ENCODE peak calls at places on chromosomes 7 and 10, in eight cellular contexts. K is adipocyte; U is GOT3; Y is Kasumi-1; Z is amniotic epithelial cell; A is activated CD8-positive, alpha-beta T cell treated with anti-CD3 and anti-CD28 coated beads for 36 hours; I is upper lobe of right lung; O is G401. T is an unnamed sample.
A peak's percentile ranks its signal among the peaks of the same experiment; 100 is the strongest.

GRCh38 chr10:106011189-106011744 is 1153.2 kb downstream of the SORCS1 start:
- DNase-seq in U (no peak), Z (peak; percentile 75), O (no peak), Y (no peak), I (no peak), K (no peak), A (no peak), T (no peak)

GRCh38 chr7:25168145-25168544 is 43.1 kb upstream of the CYCS start:
- DNase-seq in I (no peak), A (no peak), Z (no peak), Y (no peak), O (no peak), U (no peak), K (no peak), T (no peak)

GRCh38 chr10:79299397-79300370 is 47.6 kb upstream of the PPIF start:
- DNase-seq in U (no peak), I (no peak), O (no peak), Y (no peak), Z (peak; percentile 91), A (no peak), K (peak; percentile 78), T (no peak)

GRCh38 chr10:31620236-31621151 is 301.5 kb downstream of the ZEB1 start:
- DNase-seq in A (no peak), I (no peak), O (no peak), Y (no peak), Z (peak; percentile 75), K (no peak), U (peak; percentile 43), T (no peak)

GRCh38 chr7:17706734-17707133 is 233.6 kb downstream of the SNX13 start:
- DNase-seq in A (peak; percentile 52), U (no peak), Z (peak; percentile 68), Y (peak; percentile 60), O (peak; percentile 71), K (peak; percentile 86), I (no peak), T (peak; percentile 49)

GRCh38 chr10:70680899-70681730 is 8.8 kb downstream of the ADAMTS14 start:
- DNase-seq in A (no peak), K (no peak), I (no peak), O (no peak), Z (no peak), U (no peak), Y (no peak), T (no peak)

GRCh38 chr7:36358589-36358988 is 31.1 kb upstream of the ANLN start:
- DNase-seq in O (no peak), K (no peak), Y (no peak), A (no peak), Z (no peak), I (no peak), U (no peak), T (no peak)

GRCh38 chr7:149027560-149028345 is 552 bp downstream of the PDIA4 start:
- DNase-seq in A (no peak), U (no peak), I (no peak), K (peak; percentile 61), O (peak; percentile 29), Y (peak; percentile 11), Z (peak; percentile 36), T (no peak)

GRCh38 chr7:151046603-151047573 is 1.4 kb upstream of the ASIC3 start:
- DNase-seq in Y (no peak), O (no peak), I (no peak), Z (peak; percentile 69), K (peak; percentile 82), U (no peak), A (no peak), T (no peak)

GRCh38 chr7:141262101-141262819 is 188.4 kb downstream of the TMEM178B start:
- DNase-seq in Z (no peak), Y (no peak), O (peak; percentile 51), U (no peak), I (no peak), A (no peak), K (peak; percentile 42), T (no peak)

GRCh38 chr10:49080071-49080470 is 35.3 kb downstream of the VSTM4 start:
- DNase-seq in A (no peak), I (peak; percentile 80), U (no peak), Z (peak; percentile 81), O (peak; percentile 12), Y (peak; percentile 55), K (peak; percentile 78), T (no peak)

GRCh38 chr10:5613481-5613880 is 52.9 kb downstream of the ASB13 start:
- DNase-seq in Z (no peak), U (no peak), Y (no peak), I (no peak), A (no peak), O (no peak), K (no peak), T (no peak)

GRCh38 chr10:70285432-70285831 is 1.6 kb upstream of the NPFFR1 start:
- DNase-seq in I (no peak), A (no peak), Y (no peak), Z (no peak), O (no peak), K (no peak), U (no peak), T (no peak)

GRCh38 chr7:78542551-78542950 is 744.0 kb downstream of the PHTF2 start:
- DNase-seq in Z (no peak), U (no peak), O (no peak), A (no peak), I (no peak), Y (no peak), K (no peak), T (no peak)

GRCh38 chr10:51097546-51097945 is 23.3 kb downstream of the PRKG1 start:
- DNase-seq in Z (no peak), I (no peak), O (no peak), U (no peak), Y (no peak), K (no peak), A (no peak), T (no peak)

GRCh38 chr7:117190746-117191435 is 132.0 kb downstream of the WNT2 start:
- DNase-seq in Y (no peak), U (no peak), I (no peak), O (no peak), A (no peak), K (no peak), Z (no peak), T (no peak)

GRCh38 chr10:47241946-47242900 is 57.8 kb upstream of the GDF10 start:
- DNase-seq in K (no peak), A (no peak), O (no peak), I (no peak), U (no peak), Y (no peak), Z (no peak), T (no peak)

GRCh38 chr7:45036317-45036716 is 36.3 kb downstream of the CCM2 start:
- DNase-seq in O (no peak), Y (no peak), Z (no peak), U (no peak), A (no peak), I (no peak), K (no peak), T (no peak)

GRCh38 chr10:62330213-62330612 is 44.0 kb upstream of the ZNF365 start:
- DNase-seq in K (no peak), Z (no peak), Y (no peak), O (no peak), A (no peak), U (no peak), I (no peak), T (no peak)

GRCh38 chr10:13354783-13355182 is 6.7 kb upstream of the SEPHS1 start:
- DNase-seq in A (peak; percentile 19), Y (no peak), Z (no peak), O (no peak), I (no peak), U (no peak), K (no peak), T (no peak)

GRCh38 chr7:88312061-88312663 is 5.5 kb upstream of the STEAP4 start:
- DNase-seq in Z (no peak), K (no peak), I (no peak), Y (no peak), A (no peak), U (no peak), O (no peak), T (no peak)

T was measured in activated CD4-positive, alpha-beta memory T cell treated with anti-CD3 and anti-CD28 coated beads for 36 hours.